ENCODE peak calls at places on chromosomes 13 and 19, in five cellular contexts. One of them, this sample, is unnamed.

GRCh38 chr13:98974053-98974452 is 3.8 kb downstream of the DOCK9 start:
- DNase-seq in WERI-Rb-1: no peak
- DNase-seq in lower leg skin: no peak
- DNase-seq in thoracic aorta: no peak
- DNase-seq in left ventricle myocardium inferior: no peak
- DNase-seq in this sample: no peak

GRCh38 chr13:103289661-103290060 is 223.4 kb upstream of the SLC10A2 start:
- DNase-seq in WERI-Rb-1: no peak
- DNase-seq in lower leg skin: no peak
- DNase-seq in thoracic aorta: no peak
- DNase-seq in left ventricle myocardium inferior: no peak
- DNase-seq in this sample: no peak

GRCh38 chr13:51681037-51681678 is 96.9 kb downstream of the WDFY2 start:
- DNase-seq in WERI-Rb-1: no peak
- DNase-seq in lower leg skin: no peak
- DNase-seq in thoracic aorta: no peak
- DNase-seq in left ventricle myocardium inferior: no peak
- DNase-seq in this sample: no peak

GRCh38 chr13:110263906-110264305 is 43.1 kb downstream of the COL4A1 start:
- DNase-seq in WERI-Rb-1: no peak
- DNase-seq in lower leg skin: no peak
- DNase-seq in thoracic aorta: no peak
- DNase-seq in left ventricle myocardium inferior: peak; percentile 68
- DNase-seq in this sample: no peak

GRCh38 chr19:8571006-8571411 is 6.2 kb downstream of the MYO1F start:
- DNase-seq in WERI-Rb-1: no peak
- DNase-seq in lower leg skin: no peak
- DNase-seq in thoracic aorta: no peak
- DNase-seq in left ventricle myocardium inferior: peak; percentile 27
- DNase-seq in this sample: peak; percentile 75

GRCh38 chr13:25906211-25906661 is 145.6 kb downstream of the SHISA2 start:
- DNase-seq in WERI-Rb-1: no peak
- DNase-seq in lower leg skin: no peak
- DNase-seq in thoracic aorta: no peak
- DNase-seq in left ventricle myocardium inferior: no peak
- DNase-seq in this sample: no peak

GRCh38 chr13:77544365-77544764 is 8.9 kb downstream of the SCEL start:
- DNase-seq in WERI-Rb-1: no peak
- DNase-seq in lower leg skin: peak; percentile 27
- DNase-seq in thoracic aorta: no peak
- DNase-seq in left ventricle myocardium inferior: peak; percentile 72
- DNase-seq in this sample: peak; percentile 89

GRCh38 chr19:5286465-5287029 is 54.1 kb downstream of the PTPRS start:
- DNase-seq in WERI-Rb-1: no peak
- DNase-seq in lower leg skin: no peak
- DNase-seq in thoracic aorta: no peak
- DNase-seq in left ventricle myocardium inferior: no peak
- DNase-seq in this sample: no peak

GRCh38 chr13:97749174-97749573 is 204.3 kb upstream of the IPO5 start:
- DNase-seq in WERI-Rb-1: peak; percentile 33
- DNase-seq in lower leg skin: no peak
- DNase-seq in thoracic aorta: no peak
- DNase-seq in left ventricle myocardium inferior: no peak
- DNase-seq in this sample: no peak

GRCh38 chr19:4866595-4867424 is 657 bp downstream of the PLIN3 start:
- DNase-seq in WERI-Rb-1: no peak
- DNase-seq in lower leg skin: peak; percentile 67
- DNase-seq in thoracic aorta: no peak
- DNase-seq in left ventricle myocardium inferior: peak; percentile 57
- DNase-seq in this sample: peak; percentile 84

GRCh38 chr13:33640832-33641231 is 177.1 kb upstream of the RFC3 start:
- DNase-seq in WERI-Rb-1: no peak
- DNase-seq in lower leg skin: no peak
- DNase-seq in thoracic aorta: no peak
- DNase-seq in left ventricle myocardium inferior: no peak
- DNase-seq in this sample: no peak

GRCh38 chr19:35276706-35277281 is 5.5 kb upstream of the HAMP start:
- DNase-seq in WERI-Rb-1: no peak
- DNase-seq in lower leg skin: no peak
- DNase-seq in thoracic aorta: no peak
- DNase-seq in left ventricle myocardium inferior: no peak
- DNase-seq in this sample: peak; percentile 48

GRCh38 chr13:44131069-44131614 is 242.5 kb upstream of the SERP2 start:
- DNase-seq in WERI-Rb-1: no peak
- DNase-seq in lower leg skin: no peak
- DNase-seq in thoracic aorta: no peak
- DNase-seq in left ventricle myocardium inferior: no peak
- DNase-seq in this sample: no peak

GRCh38 chr13:78852709-78853108 is 193.8 kb upstream of the OBI1 start:
- DNase-seq in WERI-Rb-1: no peak
- DNase-seq in lower leg skin: no peak
- DNase-seq in thoracic aorta: no peak
- DNase-seq in left ventricle myocardium inferior: no peak
- DNase-seq in this sample: no peak

GRCh38 chr19:679418-680286 is 3.5 kb downstream of the FSTL3 start:
- DNase-seq in WERI-Rb-1: peak; percentile 44
- DNase-seq in lower leg skin: no peak
- DNase-seq in thoracic aorta: no peak
- DNase-seq in left ventricle myocardium inferior: peak; percentile 71
- DNase-seq in this sample: peak; percentile 92

GRCh38 chr19:15616183-15616582 is 1.2 kb downstream of the CYP4F8 start:
- DNase-seq in WERI-Rb-1: no peak
- DNase-seq in lower leg skin: no peak
- DNase-seq in thoracic aorta: no peak
- DNase-seq in left ventricle myocardium inferior: no peak
- DNase-seq in this sample: no peak

GRCh38 chr19:47587295-47587694 is 14.3 kb upstream of the ZNF541 start:
- DNase-seq in WERI-Rb-1: no peak
- DNase-seq in lower leg skin: no peak
- DNase-seq in thoracic aorta: no peak
- DNase-seq in left ventricle myocardium inferior: no peak
- DNase-seq in this sample: no peak

GRCh38 chr19:39643591-39643990 is 12.1 kb upstream of the LGALS16 start:
- DNase-seq in WERI-Rb-1: no peak
- DNase-seq in lower leg skin: no peak
- DNase-seq in thoracic aorta: no peak
- DNase-seq in left ventricle myocardium inferior: no peak
- DNase-seq in this sample: no peak

GRCh38 chr13:61833228-61833627 is 417.6 kb upstream of the PCDH20 start:
- DNase-seq in WERI-Rb-1: no peak
- DNase-seq in lower leg skin: no peak
- DNase-seq in thoracic aorta: no peak
- DNase-seq in left ventricle myocardium inferior: no peak
- DNase-seq in this sample: no peak

GRCh38 chr19:46668662-46669061 is 7.7 kb upstream of the DACT3 start:
- DNase-seq in WERI-Rb-1: no peak
- DNase-seq in lower leg skin: no peak
- DNase-seq in thoracic aorta: no peak
- DNase-seq in left ventricle myocardium inferior: no peak
- DNase-seq in this sample: no peak

GRCh38 chr19:46232468-46232867 is 2.9 kb downstream of the IGFL1 start:
- DNase-seq in WERI-Rb-1: no peak
- DNase-seq in lower leg skin: no peak
- DNase-seq in thoracic aorta: no peak
- DNase-seq in left ventricle myocardium inferior: no peak
- DNase-seq in this sample: no peak

GRCh38 chr19:38417544-38418506 is 8.2 kb downstream of the RASGRP4 start:
- DNase-seq in WERI-Rb-1: no peak
- DNase-seq in lower leg skin: peak; percentile 65
- DNase-seq in thoracic aorta: no peak
- DNase-seq in left ventricle myocardium inferior: peak; percentile 65
- DNase-seq in this sample: peak; percentile 89

GRCh38 chr19:38577826-38578225 is 39.9 kb downstream of the MAP4K1 start:
- DNase-seq in WERI-Rb-1: no peak
- DNase-seq in lower leg skin: no peak
- DNase-seq in thoracic aorta: no peak
- DNase-seq in left ventricle myocardium inferior: no peak
- DNase-seq in this sample: no peak

DNA sequence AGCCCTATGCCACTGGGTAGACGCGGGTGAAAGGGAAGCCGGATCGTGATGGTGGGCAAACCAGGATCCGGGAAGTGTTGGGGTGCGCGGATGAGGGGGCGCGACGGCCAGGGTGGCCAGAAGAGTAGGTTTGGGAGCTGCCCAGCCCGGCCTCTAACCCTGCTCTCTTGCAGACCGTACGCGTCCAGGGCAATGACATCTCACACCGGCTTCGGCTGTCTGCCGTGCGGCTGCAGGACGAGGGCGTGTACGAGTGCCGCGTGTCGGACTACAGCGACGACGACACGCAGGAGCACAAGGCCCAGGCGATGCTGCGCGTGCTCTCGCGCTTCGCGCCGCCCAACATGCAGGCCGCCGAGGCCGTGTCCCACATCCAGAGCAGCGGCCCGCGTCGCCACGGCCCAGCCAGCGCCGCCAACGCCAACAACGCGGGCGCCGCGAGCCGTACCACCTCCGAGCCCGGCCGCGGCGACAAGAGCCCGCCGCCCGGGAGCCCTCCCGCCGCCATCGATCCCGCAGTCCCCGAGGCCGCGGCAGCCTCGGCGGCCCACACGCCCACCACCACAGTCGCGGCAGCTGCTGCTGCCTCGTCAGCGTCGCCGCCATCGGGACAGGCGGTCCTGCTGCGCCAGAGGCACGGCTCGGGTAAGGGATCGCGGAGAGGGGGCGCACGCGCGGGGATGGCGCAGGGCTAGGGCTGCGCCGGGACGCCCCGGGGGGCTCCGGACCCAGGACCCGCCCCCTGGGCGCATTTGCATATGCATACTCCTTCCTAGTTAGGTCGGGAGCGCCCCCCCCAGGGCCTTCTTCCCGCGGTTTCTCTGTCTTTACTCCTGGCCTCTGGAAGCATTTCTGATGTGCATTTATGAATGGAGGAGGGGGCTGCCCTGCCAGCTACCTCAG is 4.1 kb downstream of the VSTM2B start:
- DNase-seq in WERI-Rb-1: no peak
- DNase-seq in lower leg skin: no peak
- DNase-seq in thoracic aorta: no peak
- DNase-seq in left ventricle myocardium inferior: no peak
- DNase-seq in this sample: no peak
- H3K4me3 ChIP-seq in WERI-Rb-1: no peak overlapping the region
- H3K4me3 ChIP-seq in lower leg skin: no peak overlapping the region
- H3K4me3 ChIP-seq in thoracic aorta: no peak overlapping the region
- H3K4me3 ChIP-seq in left ventricle myocardium inferior: peak overlapping the region; percentile 35
- H3K4me3 ChIP-seq in this sample: no peak overlapping the region

GRCh38 chr19:7505682-7506384 is 10.1 kb upstream of the ZNF358 start:
- DNase-seq in WERI-Rb-1: no peak
- DNase-seq in lower leg skin: no peak
- DNase-seq in thoracic aorta: no peak
- DNase-seq in left ventricle myocardium inferior: no peak
- DNase-seq in this sample: peak; percentile 66
- H3K4me3 ChIP-seq in WERI-Rb-1: no peak overlapping the region
- H3K4me3 ChIP-seq in lower leg skin: no peak overlapping the region
- H3K4me3 ChIP-seq in thoracic aorta: peak overlapping the region; percentile 33
- H3K4me3 ChIP-seq in left ventricle myocardium inferior: peak overlapping the region; percentile 14
- H3K4me3 ChIP-seq in this sample: peak overlapping the region; percentile 0

GRCh38 chr19:55253264-55253663 is 5.6 kb downstream of the PPP6R1 start:
- DNase-seq in WERI-Rb-1: no peak
- DNase-seq in lower leg skin: no peak
- DNase-seq in thoracic aorta: no peak
- DNase-seq in left ventricle myocardium inferior: no peak
- DNase-seq in this sample: no peak
- H3K4me3 ChIP-seq in WERI-Rb-1: no peak overlapping the region
- H3K4me3 ChIP-seq in lower leg skin: no peak overlapping the region
- H3K4me3 ChIP-seq in thoracic aorta: no peak overlapping the region
- H3K4me3 ChIP-seq in left ventricle myocardium inferior: no peak overlapping the region
- H3K4me3 ChIP-seq in this sample: no peak overlapping the region

GRCh38 chr13:40371531-40372125 is 294.8 kb downstream of the FOXO1 start:
- DNase-seq in WERI-Rb-1: no peak
- DNase-seq in lower leg skin: no peak
- DNase-seq in thoracic aorta: no peak
- DNase-seq in left ventricle myocardium inferior: no peak
- DNase-seq in this sample: no peak

GRCh38 chr13:40366119-40366518 is 300.3 kb downstream of the FOXO1 start:
- DNase-seq in WERI-Rb-1: no peak
- DNase-seq in lower leg skin: no peak
- DNase-seq in thoracic aorta: no peak
- DNase-seq in left ventricle myocardium inferior: no peak
- DNase-seq in this sample: no peak

GRCh38 chr13:40370662-40371061 is 295.8 kb downstream of the FOXO1 start:
- DNase-seq in WERI-Rb-1: no peak
- DNase-seq in lower leg skin: no peak
- DNase-seq in thoracic aorta: no peak
- DNase-seq in left ventricle myocardium inferior: no peak
- DNase-seq in this sample: no peak

GRCh38 chr13:40363653-40364052 is 302.8 kb downstream of the FOXO1 start:
- DNase-seq in WERI-Rb-1: no peak
- DNase-seq in lower leg skin: no peak
- DNase-seq in thoracic aorta: no peak
- DNase-seq in left ventricle myocardium inferior: no peak
- DNase-seq in this sample: no peak

DNA sequence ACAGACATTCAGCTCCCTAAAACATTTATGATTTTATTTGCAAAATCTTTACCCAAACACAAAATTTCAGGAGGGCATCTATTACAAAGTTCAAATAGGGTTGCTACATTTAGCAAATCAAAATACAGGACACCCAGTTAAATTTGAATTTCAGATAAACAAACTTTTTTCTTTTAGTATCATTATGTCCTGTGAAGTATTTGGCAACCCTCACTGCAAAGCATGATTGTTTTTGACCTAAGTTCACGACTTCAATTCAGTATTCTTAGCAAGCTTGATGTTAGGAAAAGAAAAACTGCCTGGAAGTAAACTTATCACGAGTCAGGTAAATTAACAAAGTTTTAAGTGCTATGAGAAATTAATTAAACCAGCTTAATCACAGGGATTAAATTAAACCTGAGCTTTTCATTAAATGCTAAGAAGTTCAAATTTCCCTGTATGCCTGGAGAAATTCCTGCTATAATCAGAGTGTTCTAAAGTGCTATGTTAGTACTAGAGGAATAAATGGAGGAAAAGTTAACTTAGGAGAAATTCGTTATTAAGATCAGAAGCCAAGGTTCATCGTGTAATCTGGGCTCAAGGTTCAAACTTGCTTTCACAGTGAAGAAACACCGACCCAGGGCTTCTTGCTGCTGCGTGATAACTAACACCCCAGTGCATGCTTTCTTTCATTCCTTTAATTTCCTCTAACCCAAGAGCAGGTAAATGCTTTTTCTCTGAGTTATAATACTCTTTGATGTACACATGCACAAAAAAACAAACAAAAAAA is 298.1 kb downstream of the FOXO1 start:
- DNase-seq in WERI-Rb-1: no peak
- DNase-seq in lower leg skin: no peak
- DNase-seq in thoracic aorta: no peak
- DNase-seq in left ventricle myocardium inferior: no peak
- DNase-seq in this sample: no peak
- H3K4me3 ChIP-seq in WERI-Rb-1: no peak overlapping the region
- H3K4me3 ChIP-seq in lower leg skin: no peak overlapping the region
- H3K4me3 ChIP-seq in thoracic aorta: no peak overlapping the region
- H3K4me3 ChIP-seq in left ventricle myocardium inferior: no peak overlapping the region
- H3K4me3 ChIP-seq in this sample: no peak overlapping the region

This sample was measured in right cardiac atrium.